ENCODE peak calls at places on chromosomes 16 and 17, in five cellular contexts. F is body of pancreas, M is cardiac fibroblast, H is colonic mucosa, P is esophagus squamous epithelium. O is an unnamed sample.

GRCh38 chr17:41456206-41456605 is 11.0 kb downstream of the KRT32 start:
- DNase-seq in P (no peak), H (no peak), F (no peak), M (no peak), O (peak; percentile 56)

GRCh38 chr16:35752773-35753558 is 2293.6 kb downstream of the TP53TG3F start:
- DNase-seq in P (no peak), H (no peak), F (no peak), M (no peak), O (no peak)

GRCh38 chr17:8151641-8152111 is 528 bp downstream of the PER1 start:
- DNase-seq in P (no peak), M (peak; percentile 86), H (peak; percentile 80), F (peak; percentile 88), O (no peak)

GRCh38 chr16:1975432-1976215 is 3.8 kb downstream of the TBL3 start:
- DNase-seq in F (no peak), M (no peak), P (no peak), H (no peak), O (no peak)

GRCh38 chr16:56614549-56614991 is 6.2 kb downstream of the MT2A start:
- DNase-seq in H (no peak), F (no peak), M (peak; percentile 82), P (no peak), O (no peak)

GRCh38 chr16:45454-45853 is 8.0 kb downstream of the POLR3K start:
- DNase-seq in F (no peak), M (no peak), H (no peak), P (no peak), O (no peak)

GRCh38 chr17:82367724-82368524 is 3.6 kb upstream of the UTS2R start:
- DNase-seq in M (no peak), F (no peak), P (no peak), H (no peak), O (no peak)

GRCh38 chr17:3802461-3803307 is 1.7 kb upstream of the ITGAE start:
- DNase-seq in M (peak; percentile 85), H (no peak), F (no peak), P (no peak), O (no peak)

GRCh38 chr16:84603115-84603816 is 14.6 kb downstream of the COTL1 start:
- DNase-seq in F (peak; percentile 40), P (no peak), H (peak; percentile 60), M (peak; percentile 99), O (peak; percentile 65)

GRCh38 chr17:72884066-72884465 is 208.4 kb downstream of the SLC39A11 start:
- DNase-seq in F (no peak), P (no peak), H (no peak), M (no peak), O (no peak)

GRCh38 chr17:48219605-48220004 is 112.0 kb downstream of the SNX11 start:
- DNase-seq in H (no peak), P (no peak), M (no peak), F (no peak), O (no peak)

GRCh38 chr17:52283872-52284271 is 125.4 kb upstream of the CA10 start:
- DNase-seq in P (no peak), M (no peak), H (no peak), F (no peak), O (no peak)

GRCh38 chr16:71456801-71457200 is 5.2 kb downstream of the ZNF23 start:
- DNase-seq in F (no peak), P (no peak), H (no peak), M (no peak), O (no peak)

GRCh38 chr17:49497147-49498036 is 2.3 kb downstream of the NGFR start:
- DNase-seq in F (no peak), H (no peak), M (peak; percentile 11), P (no peak), O (peak; percentile 34)

GRCh38 chr16:12904041-12904671 is 2.8 kb downstream of the SHISA9 start:
- DNase-seq in H (no peak), F (no peak), M (no peak), P (no peak), O (no peak)

GRCh38 chr17:41645371-41646063 is 21.1 kb upstream of the KRT17 start:
- DNase-seq in F (no peak), H (no peak), P (no peak), M (peak; percentile 72), O (peak; percentile 50)

GRCh38 chr17:9658593-9659211 is 13.4 kb downstream of the USP43 start:
- DNase-seq in H (peak; percentile 64), P (no peak), M (no peak), F (no peak), O (no peak)

GRCh38 chr17:67433248-67433924 is 56.3 kb downstream of the PITPNC1 start:
- DNase-seq in P (no peak), M (no peak), F (no peak), H (no peak), O (no peak)

GRCh38 chr16:21684199-21684598 is 20.4 kb downstream of the OTOA start:
- DNase-seq in H (peak; percentile 32), M (peak; percentile 13), F (peak; percentile 18), P (no peak), O (peak; percentile 51)

GRCh38 chr16:66984902-66985311 is 3.5 kb upstream of the CES4A start:
- DNase-seq in P (no peak), F (no peak), M (no peak), H (no peak), O (no peak)

GRCh38 chr17:4587803-4588202 is 3.5 kb downstream of the SMTNL2 start:
- DNase-seq in M (no peak), H (no peak), P (no peak), F (no peak), O (no peak)

GRCh38 chr16:51140112-51140511 is 11.0 kb downstream of the SALL1 start:
- DNase-seq in M (no peak), F (no peak), P (no peak), H (no peak), O (no peak)

GRCh38 chr16:73043828-73044493 is 4.0 kb downstream of the ZFHX3 start:
- DNase-seq in F (no peak), M (peak; percentile 61), H (no peak), P (no peak), O (no peak)

GRCh38 chr16:84115919-84116719 is 623 bp downstream of the MBTPS1 start:
- DNase-seq in F (peak; percentile 64), H (peak; percentile 67), P (no peak), M (peak; percentile 42), O (no peak)

GRCh38 chr16:22673463-22673862 is 140.5 kb upstream of the HS3ST2 start:
- DNase-seq in P (no peak), F (no peak), H (no peak), M (no peak), O (no peak)

GRCh38 chr16:19170043-19170655 is 2.1 kb downstream of the SYT17 start:
- DNase-seq in P (no peak), F (no peak), M (no peak), H (no peak), O (no peak)

GRCh38 chr17:61076649-61077048 is 323.0 kb upstream of the TBX2 start:
- DNase-seq in F (no peak), P (no peak), M (peak; percentile 60), H (no peak), O (no peak)

DNA sequence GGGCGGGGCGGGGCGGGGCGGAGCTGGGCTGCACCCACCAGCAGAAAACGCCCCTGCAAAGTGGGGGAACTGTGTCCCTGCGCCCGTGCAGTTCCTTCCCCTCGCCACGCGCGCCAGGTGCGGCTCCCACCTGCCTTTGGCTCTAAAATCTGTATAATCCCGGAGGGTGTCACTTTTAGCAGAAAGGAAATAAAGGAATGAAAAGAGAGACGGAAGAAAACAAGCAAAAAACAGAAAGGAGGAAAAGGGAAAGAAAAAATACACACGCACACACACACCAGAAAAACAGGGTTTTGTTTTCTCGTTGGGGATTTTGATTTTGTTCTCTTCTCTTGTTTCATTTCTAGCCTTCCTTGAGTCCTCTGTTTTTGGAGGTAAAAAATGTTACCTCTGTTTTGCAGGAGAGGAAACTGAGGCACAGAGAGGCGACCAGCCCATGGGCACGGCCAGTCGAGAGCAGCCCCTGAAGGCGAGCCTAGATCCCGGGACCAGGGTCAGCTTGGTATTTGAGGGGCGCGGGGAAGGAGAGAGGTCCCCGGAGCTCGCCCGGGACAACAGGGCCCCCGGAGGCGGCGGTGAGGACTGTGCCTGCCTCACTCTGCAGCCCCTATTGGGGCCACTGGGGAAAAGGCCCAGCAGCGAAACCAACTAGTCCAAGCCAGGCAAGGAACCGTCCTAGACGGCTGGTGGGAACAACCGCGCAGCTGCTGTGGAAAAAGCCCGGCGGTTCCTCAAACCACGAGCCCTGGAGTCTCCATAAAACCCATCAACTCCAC is 594 bp upstream of the CARHSP1 start:
- DNase-seq in M (no peak), H (no peak), F (no peak), P (no peak), O (no peak)
- TF ChIP-seq CTCF in M (no peak), H (no peak), F (no peak), P (no peak), O (no peak)

GRCh38 chr17:40022497-40022896 is 7.3 kb downstream of the CSF3 start:
- DNase-seq in F (no peak), P (no peak), M (no peak), H (no peak), O (peak; percentile 61)

GRCh38 chr17:40019140-40019991 is 4.1 kb downstream of the CSF3 start:
- DNase-seq in M (peak; percentile 92), P (no peak), F (no peak), H (no peak), O (peak; percentile 86)

GRCh38 chr17:40020146-40020545 is 4.9 kb downstream of the CSF3 start:
- DNase-seq in H (no peak), F (no peak), P (no peak), M (no peak), O (peak; percentile 56)

GRCh38 chr17:40022961-40023541 is 7.8 kb downstream of the CSF3 start:
- DNase-seq in M (no peak), F (no peak), P (no peak), H (peak; percentile 80), O (peak; percentile 74)

DNA sequence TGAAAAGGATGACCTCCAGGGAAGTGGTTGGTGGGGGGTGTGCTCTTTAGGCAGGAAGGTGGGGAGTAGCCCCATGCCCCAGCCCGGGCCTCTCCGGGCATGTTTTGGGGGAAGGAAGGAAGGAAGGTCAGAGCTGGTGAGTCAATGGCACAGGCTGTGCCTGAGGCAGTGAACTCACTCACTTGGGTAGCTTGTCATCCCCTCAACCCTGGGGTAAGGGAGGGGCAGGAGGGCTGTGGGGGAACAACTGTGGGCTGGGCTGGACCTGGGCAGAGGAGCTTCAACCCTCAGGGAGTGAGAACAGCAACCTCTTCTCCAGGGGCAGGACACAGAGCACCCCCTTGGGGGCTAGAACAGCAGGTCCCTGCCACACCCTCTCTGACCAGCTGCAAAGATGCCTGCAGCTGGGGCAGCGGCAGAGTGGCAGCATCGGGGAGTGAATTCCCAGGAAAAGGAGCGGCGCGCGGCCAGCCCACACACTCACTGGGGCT is 6.3 kb downstream of the CSF3 start:
- DNase-seq in P (no peak), F (no peak), H (no peak), M (peak; percentile 76), O (peak; percentile 88)
- TF ChIP-seq CTCF in P (no peak), F (no peak), H (no peak), M (no peak), O (no peak)

GRCh38 chr17:29760771-29761682 is 138.3 kb upstream of the CORO6 start:
- DNase-seq in P (peak; percentile 43), F (peak; percentile 55), H (peak; percentile 82), M (peak; percentile 86), O (peak; percentile 82)
- TF ChIP-seq CTCF in P (peak; percentile 10), F (no peak), H (no peak), M (no peak), O (no peak)

GRCh38 chr16:3013491-3013951 is 798 bp downstream of the CLDN9 start:
- DNase-seq in P (no peak), F (no peak), M (no peak), H (no peak), O (no peak)
- TF ChIP-seq CTCF in P (no peak), F (no peak), M (no peak), H (no peak), O (peak; percentile 49)

O was measured in Calu3.